ENCODE peak calls at places on chromosomes 3 and 15, in four cellular contexts. X is IMR-90, J is GM12878, E is K562. H is an unnamed sample.
A peak's percentile ranks its signal among the peaks of the same experiment; 100 is the strongest.

GRCh38 chr3:40191850-40192448 is 117.6 kb upstream of the EIF1B start:
- DNase-seq in X (peak; percentile 51), J (no peak), E (peak; percentile 80), H (peak; percentile 63)

GRCh38 chr15:84684092-84684491 is 26.1 kb upstream of the NMB start:
- DNase-seq in J (no peak), E (no peak), X (peak; percentile 53), H (no peak)

GRCh38 chr15:95138604-95139270 is 907.4 kb downstream of the MCTP2 start:
- DNase-seq in X (no peak), J (no peak), E (no peak), H (no peak)

GRCh38 chr3:9190276-9190675 is 59.2 kb downstream of the SRGAP3 start:
- DNase-seq in J (no peak), X (no peak), E (no peak), H (no peak)

GRCh38 chr3:122937745-122938144 is 89.8 kb downstream of the SEMA5B start:
- DNase-seq in X (no peak), J (no peak), E (no peak), H (no peak)

GRCh38 chr15:51844747-51845426 is 15.4 kb downstream of the TMOD3 start:
- DNase-seq in X (peak; percentile 36), J (no peak), E (no peak), H (peak; percentile 83)

GRCh38 chr15:40302981-40303380 is 4.8 kb downstream of the PLCB2 start:
- DNase-seq in J (no peak), X (no peak), E (no peak), H (no peak)

GRCh38 chr3:61315874-61316273 is 64.6 kb upstream of the FHIT start:
- DNase-seq in E (no peak), X (no peak), J (no peak), H (no peak)

DNA sequence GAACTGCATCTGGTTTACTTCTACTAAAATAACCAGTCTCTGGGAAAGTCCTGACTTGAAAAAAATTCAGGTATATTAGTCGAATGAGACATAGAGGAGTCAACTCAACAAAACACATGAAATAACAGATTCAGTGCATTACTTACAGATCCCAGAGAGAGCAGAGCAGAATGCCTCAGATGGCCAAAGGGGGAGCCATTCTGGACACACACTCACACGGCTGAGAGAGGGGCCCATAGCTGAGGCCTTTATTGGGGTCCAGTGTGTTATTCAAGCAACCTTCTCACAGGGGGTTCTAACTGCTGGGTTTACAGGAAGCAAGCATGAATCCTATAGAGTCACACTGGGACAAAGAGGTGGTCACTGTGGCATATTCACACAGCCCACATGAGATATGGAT is 135.1 kb upstream of the SNRPN start:
- DNase-seq in X (no peak), J (no peak), E (no peak), H (no peak)
- H3K9me3 ChIP-seq in X (peaks cover 3% of the 10 kb centered on the region), J (no peaks in the 10 kb centered on the region), E (no peaks in the 10 kb centered on the region), H (peaks cover 2% of the 10 kb centered on the region)

GRCh38 chr15:64622410-64623260 is 152.8 kb downstream of the RBPMS2 start:
- DNase-seq in J (peak; percentile 96), E (peak; percentile 23), X (no peak), H (no peak)
- TF ChIP-seq FOS in J (no peak), E (no peak), X (no peak), H (no peak)

GRCh38 chr3:142448424-142448823 is 587 bp upstream of the XRN1 start:
- DNase-seq in E (peak; percentile 12), J (no peak), X (peak; percentile 11), H (no peak)

GRCh38 chr3:142450192-142450591 is 2.4 kb upstream of the XRN1 start:
- DNase-seq in X (no peak), J (no peak), E (no peak), H (no peak)

GRCh38 chr3:142445816-142446254 is 2.0 kb downstream of the XRN1 start:
- DNase-seq in E (peak; percentile 30), X (peak; percentile 53), J (peak; percentile 44), H (peak; percentile 14)

GRCh38 chr3:142447308-142447851 is 457 bp downstream of the XRN1 start:
- DNase-seq in E (peak; percentile 56), J (no peak), X (peak; percentile 46), H (peak; percentile 64)

DNA sequence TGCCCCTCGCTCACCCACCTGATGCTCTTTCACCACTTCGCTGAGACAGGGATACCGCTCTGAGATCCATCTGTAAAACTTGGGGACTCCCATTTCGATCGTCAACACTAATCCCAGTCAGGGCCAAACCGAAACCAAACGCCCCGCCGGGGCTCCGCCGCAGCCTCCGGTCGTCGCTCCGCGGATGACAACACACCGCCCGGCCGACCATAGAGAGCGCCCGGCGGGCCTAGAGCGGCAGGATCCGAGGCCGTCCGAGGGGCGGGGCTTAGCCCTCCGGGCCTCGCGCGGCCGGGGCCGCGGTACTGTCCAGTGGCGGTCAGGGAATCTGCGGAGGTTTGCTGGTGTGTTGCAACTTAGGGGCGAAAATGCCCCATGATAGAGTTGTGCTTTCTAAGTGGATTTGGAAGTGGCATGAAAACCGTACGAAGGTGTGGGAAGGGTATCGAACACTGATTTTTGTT is at the start of gene XRN1:
- DNase-seq in J (peak; percentile 57), X (peak; percentile 94), E (peak; percentile 96), H (peak; percentile 93)
- H3K4me3 ChIP-seq in J (peak within 1 kb of the TSS; percentile 87), X (peak within 1 kb of the TSS; percentile 94), E (peak within 1 kb of the TSS; percentile 95), H (peak within 1 kb of the TSS; percentile 44)

DNA sequence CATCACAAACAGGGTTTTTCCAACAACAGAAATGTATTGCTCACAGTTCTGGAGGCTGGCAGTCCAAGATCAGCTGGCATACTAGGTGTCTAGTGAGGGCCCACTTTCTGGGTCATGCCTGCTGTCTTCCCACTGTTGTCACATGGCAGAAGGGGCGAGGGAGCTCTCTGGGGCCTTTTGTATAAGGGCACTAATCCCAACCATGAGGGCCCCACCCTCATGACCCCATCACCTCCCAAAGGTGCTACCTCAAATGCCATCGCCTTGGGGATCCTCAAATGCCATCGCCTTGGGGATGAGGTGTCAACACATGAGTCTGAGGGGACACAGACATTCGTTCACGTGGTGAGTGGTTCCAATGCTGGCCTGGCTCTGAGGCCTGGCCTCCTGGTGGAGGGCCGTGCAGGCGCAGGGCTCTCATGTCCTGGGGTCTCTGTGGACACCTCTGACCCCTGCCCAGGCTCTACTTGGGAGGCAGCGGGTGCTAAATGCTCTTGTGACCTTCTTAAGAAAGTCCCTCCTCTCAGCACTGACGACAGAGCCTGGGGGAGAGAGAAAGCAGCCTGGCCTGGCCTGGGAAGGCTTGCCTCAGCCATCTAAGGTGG is 16.8 kb downstream of the NUP210 start:
- DNase-seq in X (no peak), E (no peak), J (no peak), H (no peak)
- H3K9me3 ChIP-seq in X (peaks cover 10% of the 10 kb centered on the region), E (peaks cover 11% of the 10 kb centered on the region), J (peaks cover 2% of the 10 kb centered on the region), H (no peaks in the 10 kb centered on the region)

DNA sequence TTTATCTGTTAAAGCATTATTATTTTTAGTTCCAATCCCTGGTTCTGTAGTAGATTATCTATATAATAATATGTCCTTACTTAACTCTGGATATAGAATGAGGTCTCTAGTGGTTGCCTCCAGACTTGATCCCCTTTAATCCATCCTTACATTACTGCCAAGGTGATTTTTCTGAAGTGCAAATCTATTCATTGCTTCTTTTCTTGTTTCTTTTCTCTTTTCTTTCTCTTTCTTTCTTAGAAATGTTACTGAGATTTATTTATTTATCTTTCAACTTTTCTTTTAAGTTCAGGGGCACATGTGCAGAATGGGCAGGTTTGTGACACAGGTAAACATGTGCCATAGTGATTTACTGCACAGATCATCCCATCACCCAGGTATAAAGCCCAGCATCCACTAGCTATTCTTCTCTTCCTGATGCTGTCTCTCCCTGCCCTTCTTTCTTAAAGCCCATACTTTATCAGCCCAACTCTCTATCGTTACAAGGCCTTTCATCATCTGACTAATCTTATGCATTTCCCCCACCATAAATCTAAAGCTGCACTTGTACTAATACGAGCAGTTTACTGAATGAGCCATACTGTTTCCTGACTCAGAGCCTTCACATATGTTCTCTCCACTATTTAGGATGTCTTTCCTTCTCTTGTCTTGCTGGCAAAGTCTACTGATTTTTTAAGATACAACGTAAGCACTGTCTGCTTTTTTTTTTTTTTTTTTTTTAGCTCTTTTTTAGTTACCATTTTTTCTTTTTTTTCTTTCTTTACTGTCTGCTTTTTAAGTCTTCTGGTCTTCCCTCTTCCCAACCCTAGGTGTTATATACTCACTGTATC is 4.6 kb downstream of the GLCE start:
- DNase-seq in X (peak; percentile 88), E (peak; percentile 6), J (no peak), H (peak; percentile 70)
- TF ChIP-seq FOS in X (no peak), E (no peak), J (no peak), H (peak; percentile 26)

DNA sequence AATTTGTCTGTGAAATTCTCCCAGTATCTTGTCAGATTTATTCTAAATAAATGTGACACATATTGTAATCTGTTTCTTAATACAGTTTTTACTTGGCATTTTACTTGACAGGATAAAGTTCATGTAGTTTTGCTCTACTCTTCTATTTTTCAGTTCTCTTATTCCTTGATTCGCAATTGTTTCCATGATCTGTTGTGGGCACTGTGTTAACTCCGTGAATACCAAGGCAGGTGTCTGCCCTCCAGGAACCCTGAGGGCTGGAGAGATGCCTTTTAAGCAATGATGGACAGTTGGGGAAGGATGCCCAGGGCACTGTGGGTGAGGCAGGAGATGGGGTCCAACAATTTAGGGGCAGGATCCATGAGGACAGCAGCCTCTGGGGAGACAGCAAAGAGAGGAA is 3.1 kb downstream of the CLDN11 start:
- DNase-seq in J (no peak), X (no peak), E (no peak), H (no peak)
- H3K4me3 ChIP-seq in J (no peak overlapping the region), X (no peak overlapping the region), E (no peak overlapping the region), H (peak overlapping the region; percentile 86)